ENCODE peak calls at places on chromosomes 3 and 15, in nine cellular contexts. L, P, N, S, H, K, X, F and M are unnamed samples.

GRCh38 chr3:23455775-23456174 is 252.6 kb downstream of the UBE2E2 start:
- DNase-seq in L (no peak), P (no peak), N (no peak), S (no peak), H (no peak), K (no peak), X (no peak), F (no peak), M (no peak)

GRCh38 chr3:139202959-139203349 is 140.9 kb upstream of the MRPS22 start:
- DNase-seq in L (no peak), P (no peak), N (no peak), S (no peak), H (no peak), K (no peak), X (no peak), F (no peak), M (no peak)

GRCh38 chr3:43723121-43723734 is 32.5 kb downstream of the ABHD5 start:
- DNase-seq in L (no peak), P (no peak), N (no peak), S (no peak), H (no peak), K (no peak), X (no peak), F (no peak), M (no peak)

GRCh38 chr3:56357266-56357665 is 111.0 kb downstream of the ERC2 start:
- DNase-seq in L (no peak), P (no peak), N (no peak), S (no peak), H (no peak), K (no peak), X (no peak), F (no peak), M (no peak)

GRCh38 chr15:34721802-34722795 is 32.7 kb downstream of the GJD2 start:
- DNase-seq in L (no peak), P (peak), N (no peak), S (peak), H (peak), K (no peak), X (no peak), F (peak), M (peak)

GRCh38 chr3:36546196-36546595 is 165.9 kb downstream of the STAC start:
- DNase-seq in L (no peak), P (no peak), N (no peak), S (no peak), H (no peak), K (no peak), X (no peak), F (no peak), M (no peak)

GRCh38 chr3:127651516-127652172 is 21.1 kb upstream of the ABTB1 start:
- DNase-seq in L (no peak), P (no peak), N (peak), S (no peak), H (no peak), K (no peak), X (no peak), F (no peak), M (no peak)

GRCh38 chr3:165837058-165837525 is at the start of gene BCHE:
- DNase-seq in L (no peak), P (no peak), N (no peak), S (peak), H (peak), K (no peak), X (no peak), F (peak), M (peak)

GRCh38 chr3:15796771-15797599 is 794 bp downstream of the ANKRD28 start:
- DNase-seq in L (no peak), P (peak), N (no peak), S (peak), H (no peak), K (no peak), X (no peak), F (peak), M (peak)

GRCh38 chr3:16357191-16357590 is 92.2 kb downstream of the OXNAD1 start:
- DNase-seq in L (no peak), P (no peak), N (no peak), S (no peak), H (no peak), K (no peak), X (no peak), F (no peak), M (no peak)

GRCh38 chr15:70856177-70856883 is 2.4 kb upstream of the LARP6 start:
- DNase-seq in L (no peak), P (no peak), N (no peak), S (no peak), H (no peak), K (no peak), X (no peak), F (no peak), M (no peak)

GRCh38 chr3:85627899-85628298 is 669.1 kb downstream of the CADM2 start:
- DNase-seq in L (no peak), P (no peak), N (no peak), S (no peak), H (peak), K (no peak), X (no peak), F (no peak), M (no peak)

GRCh38 chr3:24829011-24829581 is 334.4 kb upstream of the THRB start:
- DNase-seq in L (no peak), P (peak), N (no peak), S (no peak), H (no peak), K (no peak), X (no peak), F (peak), M (peak)